ENCODE peak calls at places on chromosomes 2 and 18, in nine cellular contexts. U is T-helper 1 cell, H is retinal pigment epithelial cell, T is SW 1271, A is GM19239, I is NCI-H2081 treated with DMSO at 0.1 percent for 48 hours, X is NCI-H2171 treated with DMSO at 0.1 percent for 48 hours, N is EL, G is aorta. L is an unnamed sample.

GRCh38 chr18:47260138-47260923 is 8.9 kb upstream of the SKOR2 start:
- DNase-seq in G (no peak), I (no peak), T (no peak), N (peak), H (no peak), A (no peak), X (no peak), U (no peak), L (no peak)

GRCh38 chr2:218883491-218884490 is 3.1 kb downstream of the WNT10A start:
- DNase-seq in U (peak), A (peak), T (no peak), I (no peak), X (peak), G (peak), N (peak), H (no peak), L (no peak)

GRCh38 chr2:230925879-230926765 is 1.1 kb upstream of the GPR55 start:
- DNase-seq in N (no peak), G (no peak), I (no peak), A (no peak), T (no peak), U (no peak), H (no peak), X (no peak), L (no peak)

GRCh38 chr18:25805939-25806338 is 284.5 kb downstream of the SS18 start:
- DNase-seq in X (no peak), T (no peak), U (no peak), N (no peak), I (no peak), H (no peak), A (no peak), G (no peak), L (no peak)

GRCh38 chr2:17892726-17893534 is 14.5 kb downstream of the KCNS3 start:
- DNase-seq in X (peak), A (no peak), H (no peak), N (no peak), T (no peak), G (no peak), U (no peak), I (no peak), L (no peak)

GRCh38 chr18:58216071-58216471 is 172.0 kb downstream of the NEDD4L start:
- DNase-seq in H (no peak), I (no peak), T (peak), G (no peak), X (no peak), U (no peak), N (peak), A (no peak), L (no peak)

GRCh38 chr2:215521031-215521430 is 85.2 kb upstream of the FN1 start:
- DNase-seq in H (no peak), T (no peak), A (no peak), G (no peak), N (no peak), U (no peak), X (peak), I (no peak), L (no peak)

GRCh38 chr2:128710242-128710641 is 391.6 kb upstream of the HS6ST1 start:
- DNase-seq in G (no peak), N (no peak), X (no peak), A (no peak), I (no peak), U (no peak), T (no peak), H (no peak), L (no peak)

GRCh38 chr18:6734746-6735430 is 5.4 kb downstream of the ARHGAP28 start:
- DNase-seq in H (no peak), I (no peak), U (no peak), G (no peak), X (peak), N (no peak), A (no peak), T (no peak), L (no peak)

GRCh38 chr2:70514612-70515055 is 39.0 kb downstream of the TGFA start:
- DNase-seq in U (no peak), H (no peak), A (no peak), N (no peak), T (no peak), I (no peak), G (no peak), X (peak), L (no peak)

GRCh38 chr18:34817636-34818035 is 107.5 kb downstream of the DTNA start:
- DNase-seq in A (no peak), T (no peak), U (no peak), I (no peak), X (no peak), N (no peak), H (no peak), G (no peak), L (no peak)

GRCh38 chr2:102473020-102473419 is at the start of gene SLC9A4:
- DNase-seq in T (peak), G (no peak), H (no peak), I (no peak), X (no peak), A (peak), N (peak), U (no peak), L (no peak)